ENCODE peak calls at places on chromosomes 7 and 10, in seven cellular contexts. Z is left cardiac atrium, X is colonic mucosa, F is T-helper 1 cell, J is adrenal gland, E is uterus, D is heart right ventricle. G is an unnamed sample.

GRCh38 chr7:11341285-11341944 is 367.7 kb downstream of the PHF14 start:
- DNase-seq in X (no peak), Z (no peak), F (no peak), J (no peak), E (no peak), D (no peak), G (no peak)

GRCh38 chr7:610531-611280 is 91.1 kb upstream of the PDGFA start:
- DNase-seq in X (no peak), E (peak; percentile 46), D (peak; percentile 63), F (no peak), Z (peak; percentile 88), J (peak; percentile 64), G (no peak)

GRCh38 chr7:50492770-50493519 is 42.8 kb upstream of the FIGNL1 start:
- DNase-seq in X (no peak), F (no peak), J (no peak), E (no peak), D (no peak), Z (no peak), G (no peak)

GRCh38 chr10:122044713-122045112 is 55.8 kb downstream of the TACC2 start:
- DNase-seq in Z (no peak), D (peak; percentile 50), X (peak; percentile 59), E (peak; percentile 23), J (no peak), F (no peak), G (no peak)

GRCh38 chr10:12780634-12781601 is 220.6 kb downstream of the CCDC3 start:
- DNase-seq in F (no peak), E (peak; percentile 52), Z (peak; percentile 37), D (no peak), J (no peak), X (no peak), G (no peak)

GRCh38 chr7:107398161-107398560 is 71.7 kb upstream of the GPR22 start:
- DNase-seq in D (no peak), Z (no peak), J (no peak), F (no peak), X (no peak), E (no peak), G (no peak)

GRCh38 chr7:38561166-38561565 is 70.0 kb downstream of the AMPH start:
- DNase-seq in Z (no peak), X (no peak), F (no peak), E (no peak), D (no peak), J (no peak), G (no peak)

GRCh38 chr7:29120955-29121354 is 25.4 kb downstream of the CPVL start:
- DNase-seq in D (no peak), J (no peak), Z (no peak), X (no peak), E (no peak), F (no peak), G (no peak)

GRCh38 chr10:70756710-70757360 is 28.3 kb downstream of the TBATA start:
- DNase-seq in X (no peak), D (no peak), E (no peak), J (no peak), Z (no peak), F (no peak), G (no peak)

GRCh38 chr7:5679047-5679740 is 102.3 kb downstream of the RNF216 start:
- DNase-seq in X (no peak), D (no peak), J (no peak), Z (no peak), E (no peak), F (no peak), G (no peak)

GRCh38 chr7:79502151-79502550 is 48.7 kb upstream of the MAGI2 start:
- DNase-seq in Z (no peak), E (no peak), F (no peak), X (no peak), D (no peak), J (no peak), G (no peak)

GRCh38 chr7:74371381-74372059 is 82.2 kb upstream of the GTF2IRD1 start:
- DNase-seq in F (no peak), Z (no peak), J (no peak), X (peak; percentile 75), E (peak; percentile 42), D (no peak), G (no peak)

GRCh38 chr10:6176691-6177231 is 26.0 kb upstream of the PFKFB3 start:
- DNase-seq in X (no peak), D (no peak), F (no peak), Z (no peak), J (no peak), E (no peak), G (no peak)

GRCh38 chr7:87435546-87435945 is 39.9 kb downstream of the ABCB4 start:
- DNase-seq in J (no peak), F (no peak), D (no peak), Z (no peak), X (no peak), E (no peak), G (no peak)

GRCh38 chr7:148637094-148637493 is 46.5 kb downstream of the C7orf33 start:
- DNase-seq in D (no peak), J (no peak), X (no peak), F (no peak), Z (no peak), E (no peak), G (no peak)

GRCh38 chr10:49632406-49633317 is 18.8 kb downstream of the CHAT start:
- DNase-seq in Z (no peak), J (no peak), X (no peak), F (no peak), D (no peak), E (no peak), G (no peak)

GRCh38 chr7:84194484-84195260 is at the start of gene SEMA3A:
- DNase-seq in Z (peak; percentile 29), J (peak; percentile 52), D (peak; percentile 16), F (no peak), E (no peak), X (peak; percentile 22), G (no peak)

GRCh38 chr10:86538547-86538946 is 17.0 kb upstream of the WAPL start:
- DNase-seq in D (peak; percentile 22), E (no peak), F (no peak), X (peak; percentile 25), Z (no peak), J (no peak), G (no peak)

GRCh38 chr10:54091237-54091636 is 709.8 kb downstream of the PCDH15 start:
- DNase-seq in D (no peak), X (no peak), J (no peak), E (no peak), F (no peak), Z (no peak), G (no peak)